ENCODE peak calls at places on chromosomes 16 and 17, in seven cellular contexts. F is aorta; S is PC-9; M is small intestine; B is testis; T is neural progenitor cell; Z is effector memory CD4-positive, alpha-beta T cell. V is an unnamed sample.

GRCh38 chr16:84839054-84839453 is 19.3 kb downstream of the CRISPLD2 start:
- DNase-seq in F (no peak), S (no peak), M (no peak), B (peak; percentile 60), T (no peak), Z (no peak), V (no peak)

GRCh38 chr16:85524630-85525463 is 88.3 kb upstream of the GSE1 start:
- DNase-seq in F (no peak), S (peak; percentile 92), M (no peak), B (no peak), T (peak; percentile 51), Z (no peak), V (no peak)

GRCh38 chr16:88618182-88618955 is 20.0 kb upstream of the IL17C start:
- DNase-seq in F (no peak), S (peak; percentile 20), M (peak; percentile 71), B (no peak), T (no peak), Z (no peak), V (no peak)

GRCh38 chr17:59154721-59155438 is at the start of gene SKA2:
- DNase-seq in F (peak; percentile 96), S (no peak), M (no peak), B (peak; percentile 97), T (peak; percentile 99), Z (peak; percentile 96), V (peak; percentile 100)

GRCh38 chr17:63476857-63477470 is at the start of gene ACE:
- DNase-seq in F (no peak), S (no peak), M (peak; percentile 88), B (peak; percentile 61), T (peak; percentile 76), Z (peak; percentile 20), V (peak; percentile 90)

GRCh38 chr17:82775033-82775823 is 23.4 kb downstream of the TBCD start:
- DNase-seq in F (peak; percentile 89), S (no peak), M (peak; percentile 57), B (peak; percentile 84), T (peak; percentile 74), Z (peak; percentile 21), V (peak; percentile 88)

GRCh38 chr16:85428899-85429775 is 184.0 kb upstream of the GSE1 start:
- DNase-seq in F (peak; percentile 68), S (no peak), M (no peak), B (peak; percentile 8), T (no peak), Z (no peak), V (no peak)

GRCh38 chr17:9115446-9116265 is 94.3 kb downstream of the NTN1 start:
- DNase-seq in F (peak; percentile 95), S (no peak), M (no peak), B (peak; percentile 22), T (peak; percentile 81), Z (no peak), V (no peak)

GRCh38 chr17:47959825-47960655 is 2.4 kb upstream of the PRR15L start:
- DNase-seq in F (no peak), S (peak; percentile 68), M (peak; percentile 98), B (no peak), T (no peak), Z (no peak), V (no peak)

GRCh38 chr17:15348030-15348429 is 6.6 kb upstream of the TEKT3 start:
- DNase-seq in F (no peak), S (no peak), M (peak; percentile 95), B (no peak), T (no peak), Z (no peak), V (no peak)

GRCh38 chr17:74179576-74179975 is 23.9 kb upstream of the RPL38 start:
- DNase-seq in F (peak; percentile 12), S (no peak), M (no peak), B (no peak), T (no peak), Z (no peak), V (no peak)

GRCh38 chr16:87199901-87200300 is 117.3 kb downstream of the C16orf95 start:
- DNase-seq in F (no peak), S (no peak), M (no peak), B (no peak), T (no peak), Z (no peak), V (no peak)

GRCh38 chr16:27179500-27180072 is 23.7 kb upstream of the KDM8 start:
- DNase-seq in F (peak; percentile 94), S (peak; percentile 55), M (peak; percentile 85), B (peak; percentile 89), T (peak; percentile 79), Z (peak; percentile 72), V (peak; percentile 83)

GRCh38 chr17:73643012-73643845 is 1.0 kb downstream of the SDK2 start:
- DNase-seq in F (peak; percentile 81), S (no peak), M (no peak), B (peak; percentile 50), T (peak; percentile 71), Z (no peak), V (peak; percentile 75)

GRCh38 chr17:11205656-11206055 is 35.4 kb upstream of the SHISA6 start:
- DNase-seq in F (no peak), S (no peak), M (no peak), B (no peak), T (no peak), Z (no peak), V (no peak)

GRCh38 chr17:2090804-2091534 is 36.1 kb downstream of the HIC1 start:
- DNase-seq in F (no peak), S (peak; percentile 34), M (no peak), B (peak; percentile 67), T (peak; percentile 74), Z (no peak), V (peak; percentile 21)

GRCh38 chr16:79651363-79651762 is 50.8 kb upstream of the MAF start:
- DNase-seq in F (peak; percentile 82), S (no peak), M (peak; percentile 20), B (no peak), T (no peak), Z (no peak), V (no peak)

GRCh38 chr17:17289701-17290100 is 8.7 kb upstream of the COPS3 start:
- DNase-seq in F (no peak), S (no peak), M (no peak), B (peak; percentile 51), T (no peak), Z (no peak), V (no peak)

GRCh38 chr17:17297217-17297616 is 6.0 kb upstream of the NT5M start:
- DNase-seq in F (no peak), S (no peak), M (no peak), B (no peak), T (no peak), Z (no peak), V (no peak)

GRCh38 chr17:17298108-17298507 is 5.1 kb upstream of the NT5M start:
- DNase-seq in F (no peak), S (no peak), M (no peak), B (no peak), T (no peak), Z (no peak), V (no peak)

GRCh38 chr17:17300624-17301568 is 2.3 kb upstream of the NT5M start:
- DNase-seq in F (peak; percentile 83), S (no peak), M (peak; percentile 19), B (peak; percentile 72), T (peak; percentile 93), Z (no peak), V (no peak)

DNA sequence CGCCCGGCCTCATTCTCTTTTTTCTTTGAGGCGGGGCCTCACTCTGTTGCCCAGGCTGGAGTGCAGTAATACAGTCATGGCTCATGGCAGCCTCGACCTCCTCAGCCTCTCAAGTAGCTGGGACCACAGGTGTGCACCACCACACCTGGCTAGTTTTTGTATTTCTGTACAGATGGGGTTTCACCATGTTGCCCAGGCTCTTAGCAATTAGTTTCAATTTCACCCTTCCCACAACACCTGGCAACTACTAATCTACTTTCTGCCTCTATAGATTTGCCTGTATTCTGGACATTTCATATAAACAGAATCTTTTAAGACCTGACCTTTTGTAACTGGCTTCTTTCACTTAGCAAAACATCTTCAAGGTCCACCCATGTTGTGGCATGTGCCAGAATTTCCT is 8.0 kb upstream of the NT5M start:
- DNase-seq in F (peak; percentile 13), S (no peak), M (no peak), B (no peak), T (no peak), Z (no peak), V (no peak)
- H3K27ac ChIP-seq in F (no peak overlapping the region), S (no peak overlapping the region), M (no peak overlapping the region), B (no peak overlapping the region), T (no peak overlapping the region), Z (no peak overlapping the region), V (no peak overlapping the region)

GRCh38 chr17:79654350-79654959 is 43.6 kb upstream of the RBFOX3 start:
- DNase-seq in F (no peak), S (no peak), M (no peak), B (peak; percentile 6), T (no peak), Z (no peak), V (no peak)

GRCh38 chr17:79651751-79652150 is 40.9 kb upstream of the RBFOX3 start:
- DNase-seq in F (no peak), S (no peak), M (no peak), B (peak; percentile 9), T (no peak), Z (no peak), V (peak; percentile 89)

GRCh38 chr17:79654960-79655382 is 44.1 kb upstream of the RBFOX3 start:
- DNase-seq in F (no peak), S (no peak), M (no peak), B (peak; percentile 13), T (no peak), Z (no peak), V (peak; percentile 7)

GRCh38 chr17:79651266-79651665 is 40.4 kb upstream of the RBFOX3 start:
- DNase-seq in F (no peak), S (no peak), M (no peak), B (peak; percentile 2), T (no peak), Z (no peak), V (peak; percentile 28)

DNA sequence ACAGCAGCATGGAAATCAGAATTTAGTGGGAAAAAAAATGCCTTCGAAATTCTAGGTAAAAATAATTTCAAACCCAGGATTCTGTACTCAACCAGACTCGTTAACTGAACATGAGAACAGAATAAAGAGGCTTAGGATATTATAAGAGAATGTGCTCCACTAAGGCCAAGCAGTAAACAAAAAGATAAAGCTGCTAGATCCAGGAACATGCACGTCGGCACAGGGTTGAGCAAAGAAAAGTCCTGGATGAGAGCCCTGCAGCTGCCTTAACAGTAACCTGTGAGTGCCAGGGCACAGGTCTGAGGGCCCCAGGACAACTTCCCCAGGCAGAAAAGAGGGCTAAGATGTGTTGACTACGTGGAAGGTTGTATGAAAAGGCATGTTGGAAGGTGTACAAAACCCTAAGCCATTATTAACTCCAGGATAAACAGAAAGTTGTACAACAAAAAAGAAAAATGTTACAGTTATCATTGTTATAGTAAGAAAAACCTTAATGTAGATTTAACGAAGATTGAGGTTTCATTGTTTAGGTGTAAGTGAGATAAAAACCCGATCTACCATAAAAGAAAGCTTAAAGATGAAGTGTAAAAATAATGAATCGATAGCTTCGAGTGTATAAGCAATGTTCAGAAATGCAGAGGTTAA is 42.3 kb upstream of the RBFOX3 start:
- DNase-seq in F (no peak), S (no peak), M (no peak), B (no peak), T (no peak), Z (no peak), V (peak; percentile 3)
- H3K27me3 ChIP-seq in F (peaks cover 2% of the 10 kb centered on the region), S (peaks cover 89% of the 10 kb centered on the region), M (no peaks in the 10 kb centered on the region), B (no peaks in the 10 kb centered on the region), T (peaks cover 5% of the 10 kb centered on the region), Z (peaks cover 15% of the 10 kb centered on the region), V (no peaks in the 10 kb centered on the region)

GRCh38 chr17:45267436-45268055 is 5.7 kb upstream of the SPATA32 start:
- DNase-seq in F (no peak), S (no peak), M (no peak), B (no peak), T (no peak), Z (no peak), V (no peak)
- H3K36me3 ChIP-seq in F (peaks cover 5% of the 10 kb centered on the region), S (peaks cover 51% of the 10 kb centered on the region), M (peaks cover 15% of the 10 kb centered on the region), B (no peaks in the 10 kb centered on the region), T (no peaks in the 10 kb centered on the region), Z (peaks cover 83% of the 10 kb centered on the region), V (peaks cover 97% of the 10 kb centered on the region)

GRCh38 chr17:36183001-36183810 is 6.8 kb upstream of the TBC1D3B start:
- DNase-seq in F (peak; percentile 89), S (no peak), M (peak; percentile 37), B (peak; percentile 70), T (peak; percentile 94), Z (no peak), V (peak; percentile 83)
- H3K27ac ChIP-seq in F (no peak overlapping the region), S (no peak overlapping the region), M (peak overlapping the region; percentile 68), B (peak overlapping the region; percentile 73), T (no peak overlapping the region), Z (no peak overlapping the region), V (peak overlapping the region; percentile 55)

V was measured in WERI-Rb-1.